ENCODE peak calls at places on chromosomes 1 and 21, in seven cellular contexts. G is spleen, B is GM23338, V is HCT116, O is H1, L is transverse colon, E is endothelial cell of umbilical vein. X is an unnamed sample. For H3K4me1, the result is how much of the 10 kb centered on the place peaks cover.

GRCh38 chr1:109025691-109026090 is 16.2 kb downstream of the WDR47 start:
- DNase-seq in V (no peak), B (no peak), O (no peak), L (no peak), E (no peak), G (no peak), X (no peak)

GRCh38 chr1:79859212-79859948 is 852.9 kb upstream of the ADGRL4 start:
- DNase-seq in L (peak), B (no peak), E (peak), O (no peak), G (no peak), V (no peak), X (no peak)

GRCh38 chr1:3016641-3017439 is 4.4 kb upstream of the ACTRT2 start:
- DNase-seq in B (no peak), V (no peak), L (peak), G (peak), O (no peak), E (no peak), X (no peak)

GRCh38 chr1:227886993-227887696 is 60.6 kb downstream of the WNT9A start:
- DNase-seq in O (peak), L (peak), E (peak), V (no peak), G (peak), B (peak), X (peak)

GRCh38 chr1:211332839-211333238 is 6.2 kb downstream of the TRAF5 start:
- DNase-seq in O (no peak), G (no peak), L (no peak), B (no peak), V (no peak), E (no peak), X (no peak)

GRCh38 chr1:239527046-239527693 is 140.8 kb downstream of the CHRM3 start:
- DNase-seq in L (no peak), E (no peak), G (no peak), B (no peak), O (no peak), V (no peak), X (no peak)

GRCh38 chr1:185238447-185238846 is 78.6 kb downstream of the IVNS1ABP start:
- DNase-seq in L (no peak), O (no peak), V (peak), E (no peak), B (peak), G (no peak), X (no peak)

GRCh38 chr1:207941664-207942063 is 30.7 kb upstream of the CD34 start:
- DNase-seq in V (no peak), O (no peak), E (peak), G (no peak), B (no peak), L (peak), X (peak)

GRCh38 chr1:52913537-52913936 is 8.0 kb downstream of the ECHDC2 start:
- DNase-seq in V (no peak), L (no peak), O (peak), E (no peak), G (no peak), B (peak), X (no peak)

GRCh38 chr1:115539061-115539460 is 102.7 kb upstream of the VANGL1 start:
- DNase-seq in B (no peak), E (no peak), L (no peak), O (no peak), V (no peak), G (no peak), X (no peak)

GRCh38 chr1:23865543-23865930 is 2.6 kb downstream of the FUCA1 start:
- DNase-seq in G (no peak), V (peak), L (peak), B (no peak), E (no peak), O (no peak), X (peak)

GRCh38 chr1:172826096-172826741 is 167.3 kb downstream of the FASLG start:
- DNase-seq in G (no peak), L (no peak), E (peak), B (peak), O (no peak), V (peak), X (no peak)

GRCh38 chr1:85356130-85356529 is 79.7 kb upstream of the BCL10 start:
- DNase-seq in O (no peak), E (no peak), G (no peak), B (no peak), V (no peak), L (no peak), X (no peak)

GRCh38 chr1:36380003-36380631 is 5.6 kb downstream of the STK40 start:
- DNase-seq in O (no peak), B (peak), E (no peak), L (no peak), V (no peak), G (peak), X (no peak)

GRCh38 chr1:36381405-36381804 is 4.3 kb downstream of the STK40 start:
- DNase-seq in E (no peak), G (no peak), V (no peak), L (no peak), O (no peak), B (no peak), X (no peak)

GRCh38 chr1:36382669-36383068 is 3.1 kb downstream of the STK40 start:
- DNase-seq in B (no peak), V (no peak), G (peak), E (no peak), L (no peak), O (no peak), X (no peak)

GRCh38 chr1:36382231-36382630 is 3.5 kb downstream of the STK40 start:
- DNase-seq in B (no peak), E (no peak), O (no peak), L (no peak), V (no peak), G (peak), X (no peak)

GRCh38 chr1:36380782-36381181 is 4.9 kb downstream of the STK40 start:
- DNase-seq in O (no peak), V (no peak), G (peak), E (no peak), L (no peak), B (no peak), X (no peak)
- H3K4me1 ChIP-seq in O (under half), V (under half), G (half or more), E (under half), L (half or more), B (under half), X (under half)

GRCh38 chr1:229661897-229662296 is 35.9 kb downstream of the URB2 start:
- DNase-seq in G (peak), O (no peak), E (no peak), B (no peak), V (no peak), L (no peak), X (no peak)

GRCh38 chr1:229657993-229658755 is 32.1 kb downstream of the URB2 start:
- DNase-seq in E (no peak), L (no peak), B (no peak), V (no peak), G (no peak), O (no peak), X (no peak)

GRCh38 chr1:229665912-229666558 is 40.0 kb downstream of the URB2 start:
- DNase-seq in E (no peak), L (no peak), G (no peak), V (no peak), B (no peak), O (no peak), X (no peak)

GRCh38 chr1:229664133-229664689 is 38.2 kb downstream of the URB2 start:
- DNase-seq in O (no peak), L (peak), E (peak), G (peak), B (no peak), V (no peak), X (peak)

DNA sequence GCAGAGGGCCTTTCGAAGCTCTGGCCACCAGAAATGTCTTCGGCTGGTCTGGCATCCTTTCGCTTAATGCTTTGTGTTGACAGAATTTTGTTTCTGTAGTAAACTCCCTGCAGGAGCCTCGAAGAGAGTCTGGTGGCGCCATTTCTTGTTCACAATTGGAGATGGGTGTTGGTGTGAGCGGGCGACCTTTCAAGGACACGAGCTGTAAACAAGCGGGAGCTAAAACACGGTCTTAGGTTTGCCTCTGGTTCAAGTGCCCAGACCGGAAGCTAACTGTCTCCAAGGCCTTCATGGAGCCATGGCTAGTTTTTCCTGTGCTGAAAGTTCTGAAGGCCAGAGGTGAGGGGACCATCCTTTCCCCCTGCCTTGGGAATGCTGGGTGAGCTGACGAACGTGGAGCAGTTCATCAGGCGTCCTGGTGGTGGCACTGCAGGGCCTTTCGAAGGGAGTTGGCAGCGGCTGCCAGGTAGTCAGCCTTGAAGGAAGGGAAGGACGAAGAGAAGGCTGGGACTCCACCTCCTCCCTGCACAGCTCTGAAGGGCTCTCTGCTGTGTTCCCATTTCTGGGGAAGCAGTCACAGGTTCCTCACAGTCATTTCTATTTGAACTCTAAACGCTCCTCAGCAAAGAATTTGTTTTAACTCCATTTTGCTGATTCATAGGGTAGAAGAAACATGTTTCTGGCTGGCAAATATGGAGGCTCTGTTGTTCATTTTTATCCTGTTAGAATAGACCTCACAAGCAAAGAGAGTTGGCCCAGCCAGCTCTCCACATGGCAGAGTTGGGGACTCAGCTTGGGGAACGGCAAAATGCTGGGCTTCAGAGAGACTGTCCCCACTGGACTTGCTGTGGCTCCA is 35.2 kb downstream of the URB2 start:
- DNase-seq in O (peak), V (peak), E (peak), L (peak), G (peak), B (peak), X (peak)
- TF ChIP-seq POLR2AphosphoS5 in O (no peak), V (no peak), E (no peak), L (no peak), G (peak), B (no peak), X (no peak)

GRCh38 chr21:44738621-44739020 is 27.2 kb upstream of the TSPEAR start:
- DNase-seq in B (no peak), O (peak), V (no peak), G (no peak), L (no peak), E (no peak), X (no peak)

GRCh38 chr21:44740721-44741120 is 29.3 kb upstream of the TSPEAR start:
- DNase-seq in V (no peak), L (no peak), G (no peak), E (no peak), O (peak), B (no peak), X (no peak)

GRCh38 chr21:44741921-44742320 is 30.5 kb upstream of the TSPEAR start:
- DNase-seq in E (no peak), B (no peak), L (no peak), V (no peak), G (no peak), O (peak), X (no peak)

GRCh38 chr21:44739316-44739715 is 27.9 kb upstream of the TSPEAR start:
- DNase-seq in L (no peak), G (no peak), V (no peak), E (no peak), B (no peak), O (no peak), X (no peak)

GRCh38 chr21:44742418-44743153 is 31.2 kb upstream of the TSPEAR start:
- DNase-seq in B (no peak), G (no peak), O (no peak), L (no peak), E (peak), V (no peak), X (no peak)
- TF ChIP-seq CTCF in B (peak), G (no peak), O (no peak), L (peak), E (peak), V (peak), X (no peak)

GRCh38 chr1:154434346-154435075 is 29.4 kb downstream of the IL6R start:
- DNase-seq in B (no peak), V (no peak), E (no peak), L (peak), O (no peak), G (no peak), X (peak)
- H3K4me1 ChIP-seq in B (under half), V (half or more), E (under half), L (half or more), O (under half), G (half or more), X (half or more)

DNA sequence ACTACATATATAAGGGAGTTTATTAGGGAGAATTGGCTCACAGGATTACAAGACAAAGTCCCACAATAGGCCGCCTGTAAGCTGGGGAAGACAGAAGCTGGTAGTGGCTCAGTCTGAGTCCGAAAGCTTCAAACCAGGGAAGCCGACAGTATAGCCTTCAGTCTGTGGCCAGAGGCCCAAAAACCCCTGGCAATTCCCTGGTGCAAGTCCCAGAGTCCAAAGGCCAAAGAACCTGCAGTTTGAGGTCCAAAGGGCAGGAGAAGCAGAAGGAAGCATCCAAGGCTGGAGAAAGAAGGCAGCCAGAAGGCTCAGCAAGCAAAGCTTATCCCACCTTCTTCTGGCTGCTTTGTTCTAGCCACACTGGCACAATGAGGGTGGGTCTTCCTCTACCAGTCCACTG is 13.9 kb downstream of the TTLL7 start:
- DNase-seq in E (no peak), B (no peak), L (no peak), G (no peak), V (no peak), O (no peak), X (no peak)
- TF ChIP-seq POLR2AphosphoS5 in E (no peak), B (no peak), L (no peak), G (no peak), V (no peak), O (no peak), X (no peak)

GRCh38 chr1:70963374-70963773 is 84.2 kb downstream of the PTGER3 start:
- DNase-seq in G (no peak), E (no peak), B (peak), V (no peak), L (no peak), O (no peak), X (no peak)

GRCh38 chr1:70970407-70970806 is 77.2 kb downstream of the PTGER3 start:
- DNase-seq in L (no peak), B (no peak), O (no peak), V (no peak), G (no peak), E (no peak), X (no peak)

GRCh38 chr1:70961374-70961773 is 86.2 kb downstream of the PTGER3 start:
- DNase-seq in B (no peak), G (no peak), L (no peak), E (no peak), V (no peak), O (no peak), X (no peak)

DNA sequence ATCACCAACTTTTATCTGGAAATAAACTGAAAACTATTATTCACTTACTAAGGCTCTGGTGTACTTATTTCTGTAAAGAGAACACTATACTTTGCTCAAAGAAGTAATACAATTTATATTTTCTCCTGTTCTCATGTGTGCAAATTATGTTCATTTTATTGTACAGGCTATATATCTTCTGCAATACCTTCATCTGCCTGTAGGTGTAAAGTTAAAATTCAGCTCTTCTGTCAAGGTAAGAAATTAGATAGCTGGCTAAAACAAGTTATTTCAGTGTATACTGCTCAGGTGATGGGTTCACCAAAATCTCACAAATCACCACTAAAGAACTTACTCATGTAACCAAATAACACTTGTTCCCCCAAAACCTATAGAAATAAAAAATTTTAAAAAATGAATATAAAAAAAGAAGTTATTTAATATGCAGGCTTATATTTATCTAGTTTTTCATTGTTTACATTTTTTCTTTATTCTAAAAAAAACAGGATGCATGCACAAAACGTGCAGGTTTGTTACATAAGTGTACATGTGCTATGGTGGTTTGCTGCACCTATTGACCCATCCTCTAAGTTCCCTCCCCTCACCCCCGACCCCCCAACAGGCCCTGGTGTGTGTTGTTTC is 81.5 kb downstream of the PTGER3 start:
- DNase-seq in O (no peak), G (no peak), V (peak), B (peak), L (no peak), E (peak), X (no peak)
- TF ChIP-seq CTCF in O (peak), G (no peak), V (peak), B (no peak), L (peak), E (peak), X (no peak)

DNA sequence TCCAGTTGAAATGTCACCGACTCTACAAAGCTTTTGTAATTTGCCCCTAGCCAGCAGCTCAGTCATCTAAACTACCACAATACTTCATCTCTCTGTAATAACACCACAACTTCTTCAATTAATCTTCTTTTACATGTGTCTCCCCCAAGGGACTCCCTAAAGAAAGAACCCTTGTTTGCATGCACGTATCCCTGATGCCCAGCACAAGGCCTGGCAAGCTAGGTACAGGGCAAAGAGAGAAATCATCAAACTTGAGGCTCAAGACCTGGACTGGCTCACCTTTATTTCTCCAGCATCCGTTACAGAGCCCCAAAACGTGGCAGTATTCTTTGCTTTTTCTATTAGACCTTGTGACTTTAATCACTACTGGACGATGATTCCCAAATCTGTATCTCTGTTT is 2.6 kb downstream of the ZBTB21 start:
- DNase-seq in G (no peak), O (peak), L (no peak), E (no peak), B (no peak), V (no peak), X (no peak)
- H3K4me1 ChIP-seq in G (under half), O (under half), L (under half), E (under half), B (under half), V (under half), X (under half)

GRCh38 chr1:19448491-19449439 is 36.6 kb downstream of the CAPZB start:
- DNase-seq in O (no peak), V (no peak), E (peak), B (no peak), L (peak), G (peak), X (no peak)

GRCh38 chr1:19452221-19452663 is 33.1 kb downstream of the CAPZB start:
- DNase-seq in V (no peak), L (no peak), E (no peak), G (no peak), O (no peak), B (no peak), X (no peak)

GRCh38 chr1:19453843-19454242 is 31.5 kb downstream of the CAPZB start:
- DNase-seq in O (no peak), V (no peak), L (no peak), B (no peak), E (no peak), G (no peak), X (no peak)

GRCh38 chr1:19449454-19450228 is 35.7 kb downstream of the CAPZB start:
- DNase-seq in O (no peak), E (no peak), V (no peak), B (no peak), G (no peak), L (no peak), X (no peak)

GRCh38 chr1:19450811-19451564 is 34.4 kb downstream of the CAPZB start:
- DNase-seq in E (peak), L (no peak), G (no peak), V (peak), O (no peak), B (no peak), X (no peak)
- TF ChIP-seq POLR2AphosphoS5 in E (no peak), L (peak), G (no peak), V (peak), O (no peak), B (no peak), X (no peak)

GRCh38 chr1:209807509-209807908 is 1.6 kb upstream of the IRF6 start:
- DNase-seq in E (no peak), V (no peak), B (no peak), G (no peak), L (no peak), O (no peak), X (no peak)

GRCh38 chr1:209803568-209803967 is 2.4 kb downstream of the IRF6 start:
- DNase-seq in L (no peak), B (no peak), V (no peak), O (no peak), E (peak), G (no peak), X (no peak)

GRCh38 chr1:209802780-209803152 is 3.2 kb downstream of the IRF6 start:
- DNase-seq in G (no peak), V (no peak), E (no peak), B (no peak), O (no peak), L (no peak), X (no peak)

GRCh38 chr1:209805875-209806760 is at the start of gene IRF6:
- DNase-seq in O (peak), B (peak), V (peak), L (peak), E (peak), G (peak), X (peak)

GRCh38 chr1:209805341-209805781 is 581 bp downstream of the IRF6 start:
- DNase-seq in L (peak), B (peak), V (no peak), O (peak), E (peak), G (peak), X (peak)
- TF ChIP-seq CTCF in L (no peak), B (peak), V (peak), O (peak), E (peak), G (no peak), X (no peak)

X was measured in stomach.